ENCODE peak calls at places on chromosomes 13 and 19, in six cellular contexts. I is pancreas, N is fibroblast of lung, O is PC-3, F is IMR-90, U is spleen. Y is an unnamed sample.

GRCh38 chr19:982567-983170 is 1.5 kb upstream of the WDR18 start:
- DNase-seq in I (peak; percentile 94), U (peak; percentile 95), F (peak; percentile 31), O (peak; percentile 68), N (peak; percentile 29), Y (peak; percentile 84)

GRCh38 chr19:18291590-18292459 is 10.4 kb upstream of the JUND start:
- DNase-seq in F (peak; percentile 75), O (peak; percentile 35), I (peak; percentile 83), N (peak; percentile 85), U (peak; percentile 98), Y (peak; percentile 83)

GRCh38 chr13:75353786-75354193 is 128.2 kb downstream of the TBC1D4 start:
- DNase-seq in I (no peak), U (no peak), O (no peak), N (peak; percentile 82), F (peak; percentile 39), Y (no peak)

GRCh38 chr13:27159806-27160563 is 11.6 kb downstream of the USP12 start:
- DNase-seq in U (no peak), I (no peak), F (no peak), O (no peak), N (no peak), Y (no peak)

GRCh38 chr13:41588899-41589298 is 131.5 kb downstream of the RGCC start:
- DNase-seq in U (no peak), O (peak; percentile 86), F (peak; percentile 97), I (no peak), N (peak; percentile 95), Y (peak; percentile 78)

GRCh38 chr13:110449225-110450015 is 112.1 kb downstream of the RAB20 start:
- DNase-seq in N (no peak), U (no peak), F (no peak), I (no peak), O (no peak), Y (no peak)

GRCh38 chr19:14381689-14382474 is 638 bp downstream of the ADGRE5 start:
- DNase-seq in O (peak; percentile 69), F (peak; percentile 20), U (peak; percentile 89), N (peak; percentile 31), I (peak; percentile 57), Y (no peak)

GRCh38 chr13:99002191-99002710 is 24.4 kb upstream of the DOCK9 start:
- DNase-seq in I (no peak), F (no peak), U (no peak), O (no peak), N (no peak), Y (no peak)

GRCh38 chr19:22783651-22784050 is 300 bp downstream of the ZNF99 start:
- DNase-seq in O (no peak), N (no peak), U (no peak), F (no peak), I (no peak), Y (no peak)

GRCh38 chr13:25103711-25104110 is 7.8 kb downstream of the PABPC3 start:
- DNase-seq in F (no peak), I (no peak), U (no peak), O (no peak), N (no peak), Y (no peak)

GRCh38 chr19:11578342-11579142 is 1.1 kb upstream of the ACP5 start:
- DNase-seq in U (peak; percentile 89), I (peak; percentile 66), N (no peak), O (no peak), F (no peak), Y (no peak)

GRCh38 chr13:25247345-25247744 is 39.9 kb downstream of the MTMR6 start:
- DNase-seq in O (no peak), U (no peak), N (no peak), F (no peak), I (no peak), Y (no peak)

GRCh38 chr13:48954086-48954485 is 21.6 kb upstream of the FNDC3A start:
- DNase-seq in N (peak; percentile 76), O (peak; percentile 15), F (peak; percentile 51), I (no peak), U (no peak), Y (peak; percentile 51)

GRCh38 chr13:65353951-65354350 is 1876.2 kb downstream of the PCDH9 start:
- DNase-seq in O (no peak), U (no peak), F (no peak), I (no peak), N (no peak), Y (no peak)

GRCh38 chr13:47039106-47039505 is 142.3 kb upstream of the HTR2A start:
- DNase-seq in I (no peak), F (peak; percentile 89), U (no peak), N (peak; percentile 92), O (peak; percentile 81), Y (peak; percentile 42)

GRCh38 chr19:31263317-31263716 is 85.9 kb downstream of the TSHZ3 start:
- DNase-seq in I (no peak), O (no peak), U (no peak), F (no peak), N (no peak), Y (no peak)

GRCh38 chr19:23867895-23868294 is 46.8 kb upstream of the ZNF726 start:
- DNase-seq in U (no peak), F (no peak), N (no peak), O (peak; percentile 6), I (no peak), Y (no peak)

GRCh38 chr19:6248341-6248740 is 31.4 kb downstream of the MLLT1 start:
- DNase-seq in F (no peak), U (no peak), N (no peak), I (no peak), O (no peak), Y (no peak)

GRCh38 chr19:6248856-6249255 is 30.9 kb downstream of the MLLT1 start:
- DNase-seq in O (no peak), N (no peak), I (no peak), U (no peak), F (no peak), Y (no peak)

GRCh38 chr19:6249296-6249695 is 30.5 kb downstream of the MLLT1 start:
- DNase-seq in I (no peak), N (peak; percentile 51), O (no peak), F (peak; percentile 49), U (peak; percentile 61), Y (no peak)

GRCh38 chr19:6246174-6247006 is 33.4 kb downstream of the MLLT1 start:
- DNase-seq in U (peak; percentile 30), I (no peak), F (no peak), N (no peak), O (no peak), Y (no peak)

GRCh38 chr19:6247007-6247288 is 32.8 kb downstream of the MLLT1 start:
- DNase-seq in O (no peak), I (no peak), U (no peak), N (no peak), F (no peak), Y (no peak)
- H3K4me1 ChIP-seq in O (no peaks in the 10 kb centered on the region), I (no peaks in the 10 kb centered on the region), U (peaks cover 71% of the 10 kb centered on the region), N (peaks cover 11% of the 10 kb centered on the region), F (peaks cover 26% of the 10 kb centered on the region), Y (peaks cover 3% of the 10 kb centered on the region)

DNA sequence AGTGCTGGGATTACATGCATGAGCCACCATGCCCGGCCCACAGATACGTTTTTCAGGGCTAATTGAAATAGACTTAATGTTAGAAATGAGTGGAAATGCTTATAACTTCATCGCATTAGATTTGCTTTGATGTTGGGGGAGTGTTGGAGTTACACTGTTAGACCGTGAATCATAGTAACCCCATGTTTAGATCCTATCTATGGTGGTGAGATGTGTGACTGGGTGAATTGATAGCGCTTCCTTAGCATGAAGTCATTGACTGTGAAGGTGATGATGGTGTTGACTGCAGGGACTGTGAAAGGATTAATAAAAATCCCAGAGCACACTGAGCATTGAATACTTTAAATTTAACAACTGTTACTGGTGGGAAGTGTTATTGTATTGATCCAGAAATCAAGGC is 1.7 kb downstream of the ZNF264 start:
- DNase-seq in I (no peak), U (no peak), O (no peak), F (no peak), N (peak; percentile 6), Y (no peak)
- H3K4me3 ChIP-seq in I (no peak overlapping the region), U (no peak overlapping the region), O (peak overlapping the region; percentile 97), F (peak overlapping the region; percentile 17), N (peak overlapping the region; percentile 98), Y (peak overlapping the region; percentile 100)

GRCh38 chr19:47253970-47254369 is 2.4 kb upstream of the CCDC9 start:
- DNase-seq in O (no peak), N (no peak), F (no peak), U (no peak), I (no peak), Y (no peak)
- H3K4me1 ChIP-seq in O (peaks cover 24% of the 10 kb centered on the region), N (peaks cover 6% of the 10 kb centered on the region), F (peaks cover 20% of the 10 kb centered on the region), U (peaks cover 31% of the 10 kb centered on the region), I (peaks cover 5% of the 10 kb centered on the region), Y (peaks cover 25% of the 10 kb centered on the region)

GRCh38 chr19:45451850-45452387 is 15.9 kb upstream of the FOSB start:
- DNase-seq in N (no peak), U (no peak), F (no peak), O (no peak), I (no peak), Y (no peak)
- H3K4me3 ChIP-seq in N (no peak overlapping the region), U (no peak overlapping the region), F (no peak overlapping the region), O (no peak overlapping the region), I (no peak overlapping the region), Y (peak overlapping the region; percentile 88)

DNA sequence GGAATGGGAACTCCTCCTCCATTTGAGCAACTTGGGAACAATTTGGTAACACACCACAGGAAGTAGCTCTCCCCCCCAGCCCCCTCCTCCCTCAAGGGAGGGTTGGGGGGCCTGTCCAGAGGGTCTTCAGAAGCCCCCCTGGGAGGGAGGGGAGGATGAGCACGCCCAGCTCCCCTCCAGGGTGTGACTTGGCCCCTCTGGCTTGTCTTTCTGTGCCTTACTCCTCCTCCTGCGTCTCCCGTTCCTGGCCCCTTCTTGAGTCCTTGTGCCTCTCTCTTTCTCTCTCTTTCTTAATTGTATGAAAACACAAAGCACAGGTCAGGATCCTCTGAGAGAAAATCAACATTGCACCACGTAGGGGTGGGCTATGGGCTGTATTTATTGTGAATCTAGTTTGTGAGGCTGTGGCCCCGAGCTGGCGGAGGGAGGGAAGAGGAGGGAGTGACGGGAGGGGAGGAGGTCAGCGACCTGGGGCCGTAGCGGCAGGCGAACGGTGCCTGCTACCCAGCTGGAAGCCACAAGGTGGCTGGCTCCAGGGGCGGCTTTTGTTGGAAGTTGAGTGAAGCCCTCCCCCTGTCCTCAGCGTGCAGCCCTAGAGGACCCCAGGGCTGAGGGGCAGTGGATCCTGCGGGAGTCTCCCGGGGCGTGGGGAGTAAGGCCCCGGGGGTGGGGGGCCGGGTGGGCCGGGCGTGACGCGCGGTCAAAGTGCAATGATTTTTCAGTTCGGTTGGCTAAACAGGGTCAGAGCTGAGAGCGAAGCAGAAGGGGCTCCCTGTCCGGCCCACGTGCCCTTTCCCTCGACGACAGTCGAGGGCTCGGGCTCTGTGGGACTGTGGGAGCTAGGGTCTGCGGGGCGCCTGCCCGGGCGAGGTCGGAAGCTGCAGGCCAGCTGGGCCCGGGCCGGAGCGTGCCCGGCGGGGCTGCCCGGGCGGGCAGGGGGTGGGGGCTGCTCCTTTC is 6.4 kb downstream of the LYL1 start:
- DNase-seq in F (no peak), N (no peak), O (peak; percentile 46), U (peak; percentile 89), I (no peak), Y (no peak)
- H3K4me1 ChIP-seq in F (peaks cover 7% of the 10 kb centered on the region), N (peaks cover 4% of the 10 kb centered on the region), O (peaks cover 11% of the 10 kb centered on the region), U (peaks cover 77% of the 10 kb centered on the region), I (no peaks in the 10 kb centered on the region), Y (peaks cover 23% of the 10 kb centered on the region)

GRCh38 chr19:17262557-17262956 is 2.0 kb downstream of the USHBP1 start:
- DNase-seq in N (no peak), I (no peak), F (no peak), U (no peak), O (no peak), Y (no peak)

GRCh38 chr19:17263712-17264640 is 569 bp downstream of the USHBP1 start:
- DNase-seq in I (no peak), O (no peak), N (no peak), U (no peak), F (no peak), Y (no peak)

GRCh38 chr19:17266026-17266425 is 1.2 kb upstream of the BABAM1 start:
- DNase-seq in I (no peak), F (no peak), O (no peak), N (no peak), U (no peak), Y (no peak)

GRCh38 chr19:17266589-17266974 is 661 bp upstream of the BABAM1 start:
- DNase-seq in U (no peak), N (no peak), O (no peak), F (no peak), I (no peak), Y (no peak)

GRCh38 chr19:17264641-17264979 is at the start of gene USHBP1:
- DNase-seq in U (no peak), O (no peak), I (no peak), F (no peak), N (no peak), Y (no peak)
- H3K4me3 ChIP-seq in U (no peak within 1 kb of the TSS), O (no peak within 1 kb of the TSS), I (no peak within 1 kb of the TSS), F (no peak within 1 kb of the TSS), N (no peak within 1 kb of the TSS), Y (no peak within 1 kb of the TSS)